ENCODE peak calls at places on chromosome 1, in ten cellular contexts. W is fibroblast of lung, X is Calu3, G is A549, C is heart left ventricle, N is WERI-Rb-1, V is OCI-LY7, L is MCF 10A, Q is RWPE2, R is uterus. Z is an unnamed sample.

GRCh38 chr1:50968884-50969610 is 998 bp upstream of the CDKN2C start:
- DNase-seq in Q (no peak), R (peak), X (peak), L (no peak), C (peak), V (peak), W (peak), G (no peak), N (peak), Z (peak)

GRCh38 chr1:6331543-6332246 is 61.9 kb downstream of the ACOT7 start:
- DNase-seq in V (no peak), W (no peak), G (no peak), N (no peak), L (no peak), C (no peak), R (no peak), Q (no peak), X (no peak), Z (no peak)

GRCh38 chr1:67855944-67856343 is 22.7 kb upstream of the GNG12 start:
- DNase-seq in X (no peak), C (no peak), R (no peak), G (no peak), N (no peak), Q (no peak), L (no peak), V (no peak), W (peak), Z (no peak)

GRCh38 chr1:78419309-78419708 is 71.5 kb upstream of the PTGFR start:
- DNase-seq in Q (no peak), G (no peak), N (no peak), W (peak), R (no peak), X (no peak), L (peak), V (no peak), C (no peak), Z (no peak)

GRCh38 chr1:181319903-181320302 is 163.4 kb upstream of the CACNA1E start:
- DNase-seq in C (no peak), X (no peak), Q (no peak), V (no peak), G (no peak), R (no peak), N (no peak), W (no peak), L (no peak), Z (no peak)

GRCh38 chr1:51237714-51238403 is 1.8 kb downstream of the RNF11 start:
- DNase-seq in R (no peak), G (no peak), N (peak), X (no peak), W (peak), L (no peak), V (no peak), Q (no peak), C (no peak), Z (no peak)

GRCh38 chr1:56320873-56321272 is 258.5 kb downstream of the PLPP3 start:
- DNase-seq in L (no peak), C (no peak), N (no peak), G (no peak), V (no peak), W (no peak), Q (no peak), R (no peak), X (no peak), Z (no peak)

GRCh38 chr1:71046891-71047634 is 553 bp downstream of the PTGER3 start:
- DNase-seq in L (no peak), V (no peak), C (no peak), X (peak), N (no peak), R (peak), W (no peak), G (no peak), Q (no peak), Z (no peak)

GRCh38 chr1:153633747-153634665 is at the start of gene CHTOP:
- DNase-seq in W (peak), N (peak), R (peak), L (peak), G (peak), Q (peak), V (peak), C (peak), X (peak), Z (peak)

GRCh38 chr1:153192697-153193096 is 10.5 kb upstream of the LELP1 start:
- DNase-seq in L (peak), V (peak), X (peak), G (no peak), C (no peak), R (no peak), N (peak), W (no peak), Q (no peak), Z (no peak)

GRCh38 chr1:167522246-167522645 is 3.9 kb upstream of the CD247 start:
- DNase-seq in X (no peak), N (no peak), V (no peak), G (no peak), Q (no peak), C (no peak), W (no peak), R (no peak), L (no peak), Z (no peak)

GRCh38 chr1:230104395-230105244 is 37.6 kb downstream of the GALNT2 start:
- DNase-seq in N (no peak), V (peak), L (peak), G (peak), W (peak), R (peak), Q (peak), X (peak), C (peak), Z (peak)

GRCh38 chr1:70966018-70966638 is 81.5 kb downstream of the PTGER3 start:
- DNase-seq in C (no peak), X (no peak), W (peak), G (no peak), V (peak), L (peak), R (no peak), N (no peak), Q (no peak), Z (no peak)

GRCh38 chr1:154479764-154480421 is 22.1 kb upstream of the TDRD10 start:
- DNase-seq in C (peak), N (peak), Q (no peak), G (peak), W (peak), L (peak), R (peak), X (peak), V (peak), Z (no peak)

GRCh38 chr1:243434594-243434993 is 178.8 kb downstream of the SDCCAG8 start:
- DNase-seq in W (peak), C (no peak), N (no peak), L (no peak), V (no peak), X (no peak), R (no peak), G (no peak), Q (no peak), Z (no peak)

GRCh38 chr1:30058966-30059365 is 664.4 kb downstream of the MATN1 start:
- DNase-seq in C (no peak), Q (peak), W (peak), V (no peak), R (no peak), G (peak), L (peak), X (peak), N (no peak), Z (no peak)

GRCh38 chr1:199460933-199461332 is 566.6 kb upstream of the NR5A2 start:
- DNase-seq in V (no peak), N (no peak), W (peak), G (no peak), X (no peak), C (no peak), Q (no peak), R (no peak), L (no peak), Z (no peak)

GRCh38 chr1:96313216-96313615 is 408.4 kb upstream of the PTBP2 start:
- DNase-seq in X (no peak), Q (no peak), R (no peak), V (no peak), W (peak), L (peak), G (no peak), N (no peak), C (no peak), Z (no peak)

GRCh38 chr1:168084396-168085231 is 52.1 kb downstream of the GPR161 start:
- DNase-seq in C (peak), R (peak), Q (no peak), X (peak), W (peak), V (peak), L (peak), N (peak), G (peak), Z (peak)

GRCh38 chr1:114330451-114330983 is 176.8 kb upstream of the SYT6 start:
- DNase-seq in V (no peak), C (no peak), N (no peak), G (no peak), Q (no peak), L (no peak), R (no peak), W (no peak), X (no peak), Z (no peak)

GRCh38 chr1:150553392-150554085 is 4.3 kb downstream of the ADAMTSL4 start:
- DNase-seq in X (no peak), N (no peak), G (no peak), C (no peak), L (no peak), V (no peak), R (no peak), Q (no peak), W (no peak), Z (no peak)

GRCh38 chr1:39829791-39830533 is 41.3 kb upstream of the BMP8B start:
- DNase-seq in L (no peak), W (no peak), Q (no peak), G (no peak), R (no peak), V (no peak), C (no peak), X (no peak), N (no peak), Z (no peak)

DNA sequence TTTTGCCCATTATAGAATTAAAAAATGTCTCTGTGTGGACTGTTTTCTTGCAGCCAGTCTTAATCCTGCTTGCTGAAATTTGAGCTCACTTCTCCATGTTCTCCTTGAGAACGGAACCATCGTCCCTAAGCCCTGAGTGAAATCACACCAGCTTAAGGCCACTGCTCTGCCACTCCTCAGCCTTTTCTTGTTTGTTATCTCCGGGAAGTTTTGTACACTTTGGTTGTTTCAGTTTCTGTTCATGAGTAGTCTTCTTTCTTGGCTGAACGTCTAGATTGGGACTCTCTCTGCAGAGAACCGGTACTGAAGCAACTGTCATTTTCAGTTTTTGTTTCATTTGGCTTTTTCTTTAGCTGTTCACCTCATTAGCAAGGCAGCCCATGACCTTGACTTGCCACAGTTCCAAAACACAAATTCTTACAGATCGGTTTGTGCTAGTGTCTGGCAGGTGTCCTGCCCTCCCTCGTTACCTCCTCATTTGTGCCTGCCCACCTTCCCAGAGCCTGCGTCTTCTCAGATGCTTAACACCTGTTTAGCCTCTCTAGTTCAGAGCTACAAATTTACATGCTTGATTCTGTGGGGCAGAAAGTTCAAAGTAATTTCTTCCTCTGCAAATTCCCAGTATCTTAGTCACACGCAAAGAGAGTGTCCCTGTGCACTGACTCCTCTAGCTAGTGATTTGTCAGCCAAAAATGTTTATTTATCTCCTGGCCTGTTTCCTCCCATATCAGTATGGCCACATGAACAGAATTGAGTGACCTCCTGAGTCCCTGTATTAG is 12.4 kb downstream of the PSEN2 start:
- DNase-seq in V (peak), R (no peak), L (peak), W (peak), Q (no peak), X (no peak), C (no peak), N (peak), G (no peak), Z (peak)
- TF ChIP-seq CTCF in V (no peak), R (no peak), L (no peak), W (no peak), Q (no peak), X (no peak), C (no peak), N (no peak), G (no peak), Z (no peak)

DNA sequence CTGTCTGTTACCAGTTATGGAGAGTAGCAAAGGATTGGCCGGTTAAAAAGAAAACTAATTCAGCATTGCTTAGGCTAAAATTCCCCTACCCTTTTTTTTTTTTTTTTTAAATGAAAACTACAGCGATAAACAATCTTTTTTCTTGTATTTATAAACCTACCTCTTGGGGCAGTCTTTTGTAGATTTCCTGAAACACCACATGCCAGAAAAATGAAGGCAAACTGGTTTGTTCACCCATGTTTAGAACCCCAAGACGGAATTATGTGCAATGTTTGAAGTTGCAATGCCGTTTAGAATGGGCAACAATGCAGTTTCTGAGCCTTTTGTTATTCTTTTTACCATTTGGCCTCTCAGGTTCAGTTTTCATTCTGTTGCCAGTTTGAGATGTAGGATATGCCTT is 59.1 kb downstream of the PRDM2 start:
- DNase-seq in N (no peak), V (no peak), G (no peak), L (no peak), Q (no peak), X (peak), W (no peak), C (no peak), R (no peak), Z (no peak)
- TF ChIP-seq CTCF in N (no peak), V (peak), G (no peak), L (peak), Q (peak), X (no peak), W (peak), C (no peak), R (no peak), Z (no peak)

GRCh38 chr1:99069146-99069545 is 64.5 kb upstream of the PLPPR5 start:
- DNase-seq in G (no peak), R (no peak), X (no peak), W (no peak), C (no peak), Q (no peak), N (no peak), L (no peak), V (no peak), Z (no peak)
- TF ChIP-seq CTCF in G (no peak), R (no peak), X (no peak), W (no peak), C (no peak), Q (no peak), N (no peak), L (no peak), V (no peak), Z (no peak)

DNA sequence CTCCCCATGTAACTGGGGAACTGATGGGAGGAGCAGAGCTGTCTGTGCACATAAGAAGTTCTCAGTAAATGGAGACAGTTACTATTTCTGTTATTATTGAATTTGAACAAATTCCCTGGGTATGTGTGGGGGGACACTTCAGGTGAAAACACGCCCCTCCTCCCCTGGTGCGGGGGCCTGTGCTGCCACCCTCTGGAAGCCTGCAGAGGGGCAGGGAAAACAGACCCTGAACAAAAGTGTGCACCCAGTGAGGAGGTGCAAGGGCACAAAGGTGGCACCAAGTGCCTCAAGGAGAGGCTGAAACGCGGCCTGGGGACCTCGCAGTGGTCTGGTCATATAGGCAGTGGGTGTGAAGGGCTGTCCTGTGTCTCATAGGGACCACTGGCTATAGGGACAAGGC is 18.2 kb upstream of the NADK start:
- DNase-seq in G (no peak), X (no peak), N (no peak), V (peak), C (no peak), W (no peak), L (no peak), Q (no peak), R (no peak), Z (no peak)
- TF ChIP-seq CTCF in G (no peak), X (no peak), N (peak), V (peak), C (no peak), W (no peak), L (no peak), Q (peak), R (no peak), Z (peak)

DNA sequence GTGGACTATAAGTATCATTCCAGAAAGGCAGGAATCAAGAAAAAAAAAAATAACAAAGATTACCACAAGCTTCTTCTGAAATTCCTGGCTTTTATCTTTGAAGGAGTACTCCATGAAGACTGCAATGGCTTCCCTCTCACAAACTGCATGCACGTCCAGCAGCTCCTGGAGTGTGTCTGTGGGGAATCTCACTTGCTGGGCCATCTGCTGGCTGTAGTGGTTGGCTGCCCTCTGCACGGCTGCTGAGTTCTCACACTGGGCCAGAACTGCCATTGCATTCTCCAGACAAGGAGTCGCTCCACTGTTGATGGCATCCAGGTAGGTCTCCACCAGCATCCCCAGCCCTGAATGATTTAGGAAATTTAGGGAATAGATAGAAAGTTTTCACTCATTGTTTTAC is 23.3 kb upstream of the GBP2 start:
- DNase-seq in L (no peak), V (no peak), R (peak), C (no peak), Q (no peak), X (peak), N (peak), G (no peak), W (peak), Z (no peak)
- TF ChIP-seq CTCF in L (no peak), V (no peak), R (no peak), C (peak), Q (peak), X (no peak), N (peak), G (no peak), W (peak), Z (no peak)

GRCh38 chr1:87335175-87335992 is 6.7 kb downstream of the LMO4 start:
- DNase-seq in R (peak), W (peak), C (peak), L (peak), Q (peak), N (peak), V (peak), X (peak), G (peak), Z (peak)
- TF ChIP-seq CTCF in R (no peak), W (no peak), C (no peak), L (peak), Q (peak), N (peak), V (peak), X (no peak), G (peak), Z (no peak)

GRCh38 chr1:204853446-204853845 is 17.2 kb upstream of the NFASC start:
- DNase-seq in G (no peak), R (no peak), X (no peak), L (no peak), V (no peak), W (no peak), Q (no peak), C (no peak), N (peak), Z (no peak)
- TF ChIP-seq CTCF in G (no peak), R (no peak), X (no peak), L (no peak), V (no peak), W (no peak), Q (no peak), C (no peak), N (no peak), Z (no peak)

GRCh38 chr1:9427388-9427787 is 111.9 kb upstream of the SLC25A33 start:
- DNase-seq in R (no peak), Q (no peak), L (no peak), W (no peak), V (peak), G (no peak), C (no peak), X (no peak), N (no peak), Z (no peak)

GRCh38 chr1:9426291-9426711 is 113.0 kb upstream of the SLC25A33 start:
- DNase-seq in R (no peak), X (no peak), C (no peak), Q (no peak), G (no peak), V (peak), N (no peak), W (no peak), L (no peak), Z (peak)

GRCh38 chr1:9425859-9426258 is 113.4 kb upstream of the SLC25A33 start:
- DNase-seq in W (no peak), C (no peak), L (no peak), N (no peak), X (no peak), Q (no peak), R (no peak), V (peak), G (no peak), Z (no peak)

GRCh38 chr1:9429369-9429766 is 109.9 kb upstream of the SLC25A33 start:
- DNase-seq in V (no peak), W (no peak), R (no peak), L (no peak), N (no peak), G (no peak), X (no peak), C (no peak), Q (no peak), Z (no peak)

DNA sequence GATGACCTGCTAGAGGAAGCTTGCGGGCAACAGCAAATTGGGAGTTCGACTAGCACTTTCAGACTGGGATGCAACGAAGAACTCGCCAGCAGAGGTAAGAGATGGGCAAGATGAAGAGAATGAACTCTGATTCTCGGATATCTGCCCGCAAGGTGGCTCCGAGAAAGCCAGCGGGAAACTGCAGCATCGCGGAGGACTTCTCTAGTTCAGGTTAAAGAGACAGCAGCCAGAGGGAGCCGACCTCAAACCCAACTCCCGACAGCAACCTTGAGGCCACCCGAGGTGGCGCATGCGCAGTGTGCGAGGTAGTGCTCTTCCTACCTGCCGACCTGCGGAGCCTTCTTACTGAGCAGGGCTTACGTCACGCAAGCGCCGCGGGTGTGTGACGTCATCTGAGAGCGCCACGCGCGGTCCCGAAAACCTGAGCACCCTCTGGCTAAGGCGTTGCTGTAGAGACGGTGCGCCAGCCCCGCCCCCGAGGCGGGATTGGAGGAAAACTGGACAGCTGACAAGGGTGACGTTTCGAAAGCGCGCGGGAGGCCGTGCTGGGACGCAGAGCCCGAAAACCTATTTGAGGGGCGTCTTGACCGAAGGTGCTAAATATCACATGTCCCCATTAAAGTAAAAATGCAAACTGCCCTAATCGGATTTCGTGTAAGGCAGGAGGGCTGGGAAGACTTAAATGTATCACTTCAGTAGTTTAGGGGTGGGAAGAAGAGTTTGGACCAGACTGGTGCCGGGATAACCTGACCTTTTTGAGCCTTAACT is 110.5 kb upstream of the SLC25A33 start:
- DNase-seq in X (peak), C (peak), W (peak), R (peak), V (peak), G (peak), N (peak), Q (peak), L (peak), Z (peak)
- TF ChIP-seq CTCF in X (no peak), C (no peak), W (peak), R (peak), V (peak), G (no peak), N (peak), Q (peak), L (no peak), Z (no peak)

GRCh38 chr1:46544561-46545240 is 6.7 kb downstream of the KNCN start:
- DNase-seq in G (no peak), N (no peak), V (no peak), L (no peak), R (no peak), C (no peak), Q (no peak), X (no peak), W (no peak), Z (no peak)
- TF ChIP-seq CTCF in G (no peak), N (no peak), V (no peak), L (no peak), R (no peak), C (no peak), Q (no peak), X (no peak), W (no peak), Z (no peak)